ENCODE peak calls at places on chromosomes 5 and 9, in six cellular contexts. One of them, this sample, is unnamed.

GRCh38 chr5:109748545-109748944 is 58.8 kb downstream of the MAN2A1 start:
- DNase-seq in lower lobe of right lung: no peak
- DNase-seq in cardiac fibroblast: peak
- DNase-seq in choroid plexus epithelial cell: peak
- DNase-seq in WERI-Rb-1: no peak
- DNase-seq in cardiac muscle cell: no peak
- DNase-seq in this sample: no peak

GRCh38 chr9:136875155-136875554 is 9.0 kb upstream of the EDF1 start:
- DNase-seq in lower lobe of right lung: no peak
- DNase-seq in cardiac fibroblast: no peak
- DNase-seq in choroid plexus epithelial cell: no peak
- DNase-seq in WERI-Rb-1: no peak
- DNase-seq in cardiac muscle cell: no peak
- DNase-seq in this sample: no peak

GRCh38 chr9:136821333-136822031 is 13.7 kb downstream of the RABL6 start:
- DNase-seq in lower lobe of right lung: no peak
- DNase-seq in cardiac fibroblast: peak
- DNase-seq in choroid plexus epithelial cell: peak
- DNase-seq in WERI-Rb-1: no peak
- DNase-seq in cardiac muscle cell: peak
- DNase-seq in this sample: peak

GRCh38 chr5:54821445-54822330 is 163.7 kb downstream of the ESM1 start:
- DNase-seq in lower lobe of right lung: no peak
- DNase-seq in cardiac fibroblast: no peak
- DNase-seq in choroid plexus epithelial cell: no peak
- DNase-seq in WERI-Rb-1: no peak
- DNase-seq in cardiac muscle cell: no peak
- DNase-seq in this sample: peak

GRCh38 chr9:134592018-134592818 is 49.4 kb upstream of the COL5A1 start:
- DNase-seq in lower lobe of right lung: no peak
- DNase-seq in cardiac fibroblast: peak
- DNase-seq in choroid plexus epithelial cell: peak
- DNase-seq in WERI-Rb-1: no peak
- DNase-seq in cardiac muscle cell: peak
- DNase-seq in this sample: peak

GRCh38 chr9:89175739-89176360 is 2.8 kb downstream of the SHC3 start:
- DNase-seq in lower lobe of right lung: no peak
- DNase-seq in cardiac fibroblast: no peak
- DNase-seq in choroid plexus epithelial cell: no peak
- DNase-seq in WERI-Rb-1: no peak
- DNase-seq in cardiac muscle cell: peak
- DNase-seq in this sample: no peak

GRCh38 chr5:145833616-145834200 is 1.4 kb downstream of the PRELID2 start:
- DNase-seq in lower lobe of right lung: no peak
- DNase-seq in cardiac fibroblast: no peak
- DNase-seq in choroid plexus epithelial cell: no peak
- DNase-seq in WERI-Rb-1: no peak
- DNase-seq in cardiac muscle cell: no peak
- DNase-seq in this sample: no peak

GRCh38 chr5:82403026-82403425 is 124.9 kb upstream of the RPS23 start:
- DNase-seq in lower lobe of right lung: no peak
- DNase-seq in cardiac fibroblast: no peak
- DNase-seq in choroid plexus epithelial cell: no peak
- DNase-seq in WERI-Rb-1: no peak
- DNase-seq in cardiac muscle cell: no peak
- DNase-seq in this sample: no peak

GRCh38 chr5:138082033-138082432 is 1.8 kb upstream of the WNT8A start:
- DNase-seq in lower lobe of right lung: no peak
- DNase-seq in cardiac fibroblast: no peak
- DNase-seq in choroid plexus epithelial cell: no peak
- DNase-seq in WERI-Rb-1: no peak
- DNase-seq in cardiac muscle cell: no peak
- DNase-seq in this sample: peak

GRCh38 chr5:82512025-82512424 is 233.9 kb upstream of the RPS23 start:
- DNase-seq in lower lobe of right lung: no peak
- DNase-seq in cardiac fibroblast: peak
- DNase-seq in choroid plexus epithelial cell: peak
- DNase-seq in WERI-Rb-1: no peak
- DNase-seq in cardiac muscle cell: peak
- DNase-seq in this sample: no peak

GRCh38 chr9:18238254-18238653 is 235.7 kb upstream of the ADAMTSL1 start:
- DNase-seq in lower lobe of right lung: no peak
- DNase-seq in cardiac fibroblast: peak
- DNase-seq in choroid plexus epithelial cell: peak
- DNase-seq in WERI-Rb-1: no peak
- DNase-seq in cardiac muscle cell: peak
- DNase-seq in this sample: no peak

GRCh38 chr5:57779383-57780223 is 297.0 kb upstream of the ACTBL2 start:
- DNase-seq in lower lobe of right lung: no peak
- DNase-seq in cardiac fibroblast: peak
- DNase-seq in choroid plexus epithelial cell: peak
- DNase-seq in WERI-Rb-1: peak
- DNase-seq in cardiac muscle cell: peak
- DNase-seq in this sample: peak

GRCh38 chr5:67437905-67438845 is 241.6 kb upstream of the CD180 start:
- DNase-seq in lower lobe of right lung: no peak
- DNase-seq in cardiac fibroblast: peak
- DNase-seq in choroid plexus epithelial cell: peak
- DNase-seq in WERI-Rb-1: no peak
- DNase-seq in cardiac muscle cell: peak
- DNase-seq in this sample: no peak

GRCh38 chr5:68884893-68885292 is 208.9 kb upstream of the SLC30A5 start:
- DNase-seq in lower lobe of right lung: no peak
- DNase-seq in cardiac fibroblast: peak
- DNase-seq in choroid plexus epithelial cell: peak
- DNase-seq in WERI-Rb-1: peak
- DNase-seq in cardiac muscle cell: peak
- DNase-seq in this sample: no peak

GRCh38 chr5:53557386-53557785 is 3.1 kb upstream of the NDUFS4 start:
- DNase-seq in lower lobe of right lung: no peak
- DNase-seq in cardiac fibroblast: peak
- DNase-seq in choroid plexus epithelial cell: peak
- DNase-seq in WERI-Rb-1: no peak
- DNase-seq in cardiac muscle cell: no peak
- DNase-seq in this sample: no peak

GRCh38 chr5:145906401-145906800 is 30.0 kb upstream of the SH3RF2 start:
- DNase-seq in lower lobe of right lung: no peak
- DNase-seq in cardiac fibroblast: no peak
- DNase-seq in choroid plexus epithelial cell: no peak
- DNase-seq in WERI-Rb-1: no peak
- DNase-seq in cardiac muscle cell: no peak
- DNase-seq in this sample: no peak

GRCh38 chr5:62477801-62478200 is 65.2 kb downstream of the IPO11 start:
- DNase-seq in lower lobe of right lung: no peak
- DNase-seq in cardiac fibroblast: peak
- DNase-seq in choroid plexus epithelial cell: peak
- DNase-seq in WERI-Rb-1: no peak
- DNase-seq in cardiac muscle cell: peak
- DNase-seq in this sample: no peak

DNA sequence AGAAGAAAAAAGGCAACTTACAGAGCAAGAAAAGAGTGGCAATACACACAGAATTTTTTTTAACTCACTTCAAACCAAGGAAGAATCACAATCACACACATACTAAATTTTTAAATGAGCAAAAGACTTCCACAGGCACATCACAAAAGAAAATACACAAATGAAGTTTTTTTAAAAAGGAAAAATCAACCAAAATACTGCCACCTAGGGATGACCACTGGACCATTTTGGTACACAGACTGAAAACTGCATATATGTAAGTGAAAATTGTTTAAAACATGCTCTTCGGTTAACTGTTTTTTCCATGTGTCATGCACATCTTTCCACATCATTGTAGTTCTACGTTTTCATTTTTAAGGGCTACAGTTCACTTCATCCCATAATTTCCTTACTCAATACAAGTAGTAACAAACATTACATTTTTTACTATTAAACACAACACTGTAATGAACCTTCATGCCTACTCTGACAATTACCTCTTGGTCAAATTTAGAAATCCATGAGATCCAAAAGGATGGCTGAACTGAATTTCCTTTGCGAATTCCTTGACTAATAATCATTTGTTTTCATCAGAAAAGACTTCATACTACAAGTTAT is 79.0 kb downstream of the FBXW11 start:
- DNase-seq in lower lobe of right lung: no peak
- DNase-seq in cardiac fibroblast: peak
- DNase-seq in choroid plexus epithelial cell: peak
- DNase-seq in WERI-Rb-1: no peak
- DNase-seq in cardiac muscle cell: peak
- DNase-seq in this sample: no peak
- TF ChIP-seq CTCF in lower lobe of right lung: peak
- TF ChIP-seq CTCF in cardiac fibroblast: peak
- TF ChIP-seq CTCF in choroid plexus epithelial cell: peak
- TF ChIP-seq CTCF in WERI-Rb-1: peak
- TF ChIP-seq CTCF in cardiac muscle cell: peak
- TF ChIP-seq CTCF in this sample: peak

GRCh38 chr9:34985311-34985899 is 4.1 kb upstream of the DNAJB5 start:
- DNase-seq in lower lobe of right lung: no peak
- DNase-seq in cardiac fibroblast: peak
- DNase-seq in choroid plexus epithelial cell: peak
- DNase-seq in WERI-Rb-1: peak
- DNase-seq in cardiac muscle cell: peak
- DNase-seq in this sample: peak

GRCh38 chr9:34988218-34989055 is 1.1 kb upstream of the DNAJB5 start:
- DNase-seq in lower lobe of right lung: peak
- DNase-seq in cardiac fibroblast: no peak
- DNase-seq in choroid plexus epithelial cell: peak
- DNase-seq in WERI-Rb-1: peak
- DNase-seq in cardiac muscle cell: peak
- DNase-seq in this sample: peak

GRCh38 chr9:34984049-34984448 is 5.5 kb upstream of the DNAJB5 start:
- DNase-seq in lower lobe of right lung: no peak
- DNase-seq in cardiac fibroblast: no peak
- DNase-seq in choroid plexus epithelial cell: peak
- DNase-seq in WERI-Rb-1: no peak
- DNase-seq in cardiac muscle cell: peak
- DNase-seq in this sample: peak

GRCh38 chr9:34987160-34988040 is 2.1 kb upstream of the DNAJB5 start:
- DNase-seq in lower lobe of right lung: no peak
- DNase-seq in cardiac fibroblast: no peak
- DNase-seq in choroid plexus epithelial cell: no peak
- DNase-seq in WERI-Rb-1: no peak
- DNase-seq in cardiac muscle cell: no peak
- DNase-seq in this sample: peak

DNA sequence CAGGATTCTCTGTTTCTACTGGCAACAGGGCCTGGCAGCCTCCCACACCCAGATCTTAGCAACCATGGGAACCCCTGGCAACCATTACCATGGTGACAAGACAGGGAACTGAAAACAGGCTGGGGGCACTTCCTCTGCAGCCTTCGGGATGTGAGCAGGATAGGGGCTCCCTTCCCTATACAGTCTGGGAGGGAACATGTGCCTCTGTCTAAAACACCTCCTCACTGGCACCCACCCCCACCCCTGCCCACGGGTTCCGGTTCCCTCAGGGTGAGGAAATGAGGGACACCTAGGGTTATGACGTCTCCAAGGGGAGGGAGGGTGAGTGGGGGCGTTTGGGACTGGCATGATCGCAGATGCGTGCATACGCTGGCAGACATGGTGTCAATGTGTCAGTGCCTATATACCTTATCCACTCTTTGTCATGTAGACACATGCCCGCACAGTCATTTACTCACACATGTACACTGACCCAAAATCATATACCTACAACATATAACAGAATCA is 3.0 kb upstream of the DNAJB5 start:
- DNase-seq in lower lobe of right lung: peak
- DNase-seq in cardiac fibroblast: no peak
- DNase-seq in choroid plexus epithelial cell: peak
- DNase-seq in WERI-Rb-1: no peak
- DNase-seq in cardiac muscle cell: peak
- DNase-seq in this sample: peak
- H3K4me3 ChIP-seq in lower lobe of right lung: no peak
- H3K4me3 ChIP-seq in cardiac fibroblast: no peak
- H3K4me3 ChIP-seq in choroid plexus epithelial cell: no peak
- H3K4me3 ChIP-seq in WERI-Rb-1: no peak
- H3K4me3 ChIP-seq in cardiac muscle cell: no peak
- H3K4me3 ChIP-seq in this sample: no peak

DNA sequence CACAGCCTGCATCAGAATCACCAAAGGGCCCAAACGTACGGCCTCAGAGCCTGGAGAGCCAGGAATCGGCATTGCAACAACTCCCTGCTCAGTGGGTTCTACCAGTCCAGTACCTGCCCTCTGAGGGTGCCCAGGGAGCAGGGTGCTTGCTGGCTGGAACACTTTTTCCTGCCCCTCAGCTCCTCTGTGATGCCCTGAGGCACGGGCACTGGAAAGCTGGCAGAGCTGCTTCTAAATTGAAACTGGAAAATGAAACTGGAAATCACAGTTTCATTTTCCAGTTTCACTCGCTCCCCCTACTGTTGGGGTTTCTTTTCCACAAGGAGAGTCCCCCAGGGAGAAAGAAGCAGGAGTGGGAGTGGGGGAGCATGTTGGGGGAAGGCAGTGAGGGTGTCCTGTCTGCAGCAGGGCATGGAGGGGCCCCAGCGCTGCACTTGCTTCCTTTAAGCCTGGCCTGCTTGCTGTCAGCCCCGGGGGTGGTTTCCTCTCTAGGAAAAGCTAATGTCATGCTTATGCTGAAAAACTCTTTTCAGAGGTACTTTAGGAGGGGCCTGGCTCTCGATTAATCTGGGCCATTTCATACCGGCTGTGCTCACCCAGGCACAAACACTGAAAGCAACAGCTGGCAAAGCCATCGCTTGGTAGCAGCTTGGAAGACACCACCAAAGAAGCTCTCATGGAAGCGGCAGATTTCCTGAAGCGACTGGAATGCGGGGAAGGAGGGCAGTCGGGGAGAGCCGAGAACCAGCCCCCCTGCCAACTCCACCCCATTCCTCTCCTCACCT is 26.2 kb downstream of the IRF1 start:
- DNase-seq in lower lobe of right lung: no peak
- DNase-seq in cardiac fibroblast: no peak
- DNase-seq in choroid plexus epithelial cell: no peak
- DNase-seq in WERI-Rb-1: peak
- DNase-seq in cardiac muscle cell: no peak
- DNase-seq in this sample: peak
- TF ChIP-seq CTCF in lower lobe of right lung: peak
- TF ChIP-seq CTCF in cardiac fibroblast: no peak
- TF ChIP-seq CTCF in choroid plexus epithelial cell: peak
- TF ChIP-seq CTCF in WERI-Rb-1: peak
- TF ChIP-seq CTCF in cardiac muscle cell: peak
- TF ChIP-seq CTCF in this sample: no peak

DNA sequence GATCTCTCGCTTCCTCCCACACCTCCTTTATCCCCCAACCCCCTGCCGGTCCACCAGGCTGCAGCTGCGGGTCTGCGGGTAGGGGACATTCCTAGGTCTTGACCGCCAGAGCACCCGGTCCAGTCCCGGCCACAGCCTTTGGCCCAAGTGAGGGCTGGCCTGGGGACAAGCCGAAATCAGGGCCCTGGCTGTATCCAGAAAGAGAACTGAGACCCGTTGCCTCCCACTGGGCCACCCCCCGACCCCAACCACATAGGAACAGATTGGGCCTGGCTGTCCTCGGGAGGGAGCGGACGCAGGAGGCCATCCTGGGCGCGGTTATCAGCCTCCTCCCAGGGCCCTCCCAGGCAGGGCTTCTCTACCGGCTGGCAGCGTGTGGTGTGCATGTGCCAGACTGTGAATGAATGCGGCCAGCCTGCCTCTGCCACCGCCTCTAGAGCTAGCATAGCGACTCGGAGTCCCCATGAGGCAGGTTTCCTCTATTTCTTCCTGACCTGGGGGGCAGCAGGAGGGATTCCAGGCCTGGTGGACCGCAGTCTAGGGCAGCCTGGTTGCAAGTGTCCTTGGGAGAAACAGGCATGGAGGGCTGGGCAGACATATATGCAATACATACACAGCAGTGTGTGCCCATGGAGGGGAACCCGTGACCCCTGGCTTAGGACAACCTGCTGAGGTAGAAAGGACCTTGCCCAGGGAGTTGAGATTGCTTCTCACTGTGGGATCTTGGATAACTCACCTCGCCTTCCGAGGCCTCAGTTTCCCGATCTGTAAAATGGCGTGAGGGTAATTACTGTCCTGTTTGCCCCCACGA is 1.2 kb downstream of the N4BP3 start:
- DNase-seq in lower lobe of right lung: no peak
- DNase-seq in cardiac fibroblast: no peak
- DNase-seq in choroid plexus epithelial cell: no peak
- DNase-seq in WERI-Rb-1: no peak
- DNase-seq in cardiac muscle cell: no peak
- DNase-seq in this sample: peak
- H3K4me3 ChIP-seq in lower lobe of right lung: peak
- H3K4me3 ChIP-seq in cardiac fibroblast: no peak
- H3K4me3 ChIP-seq in choroid plexus epithelial cell: no peak
- H3K4me3 ChIP-seq in WERI-Rb-1: peak
- H3K4me3 ChIP-seq in cardiac muscle cell: peak
- H3K4me3 ChIP-seq in this sample: peak

This sample was measured in endodermal cell.